ENCODE peak calls at places on chromosome 18, in eight cellular contexts. D, K, Z, I, P, H, W and J are unnamed samples. For H3K9me3, the result is how much of the 10 kb centered on the place peaks cover.

GRCh38 chr18:22283397-22283796 is 114.0 kb downstream of the GATA6 start:
- DNase-seq in Z (no peak), D (no peak), P (no peak), K (no peak), H (no peak), I (no peak), W (no peak), J (peak)

GRCh38 chr18:32461704-32462272 is 8.9 kb downstream of the GAREM1 start:
- DNase-seq in Z (no peak), D (no peak), W (no peak), P (no peak), K (no peak), H (no peak), I (no peak), J (no peak)

GRCh38 chr18:41058351-41059125 is 896.5 kb upstream of the PIK3C3 start:
- DNase-seq in Z (no peak), K (no peak), D (no peak), H (no peak), P (no peak), W (no peak), I (no peak), J (peak)

GRCh38 chr18:43681661-43682060 is 404.4 kb upstream of the SYT4 start:
- DNase-seq in W (no peak), H (no peak), I (no peak), D (no peak), P (no peak), K (no peak), Z (no peak), J (no peak)

GRCh38 chr18:45386256-45386655 is 229.0 kb upstream of the SLC14A2 start:
- DNase-seq in K (no peak), W (no peak), P (no peak), H (no peak), D (no peak), I (no peak), Z (no peak), J (no peak)

GRCh38 chr18:37577051-37577611 is 11.5 kb upstream of the CELF4 start:
- DNase-seq in Z (no peak), K (no peak), H (no peak), W (no peak), D (no peak), P (peak), I (no peak), J (no peak)

GRCh38 chr18:37561986-37562385 is 3.6 kb downstream of the CELF4 start:
- DNase-seq in K (no peak), Z (no peak), H (no peak), W (no peak), P (no peak), D (no peak), I (peak), J (no peak)

GRCh38 chr18:43668866-43669265 is 391.6 kb upstream of the SYT4 start:
- DNase-seq in D (no peak), W (no peak), Z (no peak), I (no peak), K (no peak), H (no peak), P (no peak), J (no peak)

GRCh38 chr18:45556217-45556616 is 59.1 kb upstream of the SLC14A2 start:
- DNase-seq in Z (no peak), I (no peak), H (no peak), D (no peak), P (no peak), K (no peak), W (no peak), J (no peak)

GRCh38 chr18:1014496-1014895 is 109.8 kb downstream of the ADCYAP1 start:
- DNase-seq in W (no peak), K (no peak), D (no peak), H (no peak), Z (no peak), I (no peak), P (no peak), J (no peak)

GRCh38 chr18:41842886-41843285 is 112.1 kb upstream of the PIK3C3 start:
- DNase-seq in H (no peak), I (no peak), W (no peak), Z (no peak), D (no peak), K (no peak), P (no peak), J (no peak)

GRCh38 chr18:26464128-26465011 is 84.0 kb downstream of the KCTD1 start:
- DNase-seq in Z (no peak), I (no peak), K (no peak), D (no peak), W (no peak), H (no peak), P (no peak), J (no peak)

GRCh38 chr18:61608306-61608705 is 275.1 kb downstream of the CDH20 start:
- DNase-seq in I (no peak), K (no peak), Z (no peak), W (no peak), H (no peak), D (no peak), P (no peak), J (no peak)

GRCh38 chr18:13280066-13280795 is 61.7 kb downstream of the LDLRAD4 start:
- DNase-seq in K (no peak), Z (no peak), I (no peak), P (peak), D (no peak), H (no peak), W (no peak), J (peak)

DNA sequence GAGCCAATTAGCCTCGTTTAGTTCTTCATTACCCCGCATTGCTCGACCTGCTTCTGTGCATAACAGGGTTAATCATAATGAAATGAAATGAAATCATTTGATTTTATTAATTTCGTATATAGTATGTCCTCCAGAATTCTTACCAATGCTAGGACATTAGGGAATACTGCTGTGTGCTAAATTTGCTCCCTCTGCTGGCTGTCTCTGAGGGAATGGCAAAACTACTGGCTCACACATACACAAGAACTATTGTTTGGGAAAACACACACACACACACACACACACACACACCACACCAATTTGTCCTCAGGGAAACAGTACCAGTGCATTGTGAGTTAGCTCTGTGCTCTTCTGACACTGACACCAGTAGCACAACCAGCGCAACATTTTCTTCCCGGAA is 273.3 kb upstream of the TCF4 start:
- DNase-seq in P (no peak), I (no peak), D (no peak), H (no peak), W (no peak), K (no peak), Z (no peak), J (peak)
- TF ChIP-seq CTCF in P (peak), I (no peak), D (peak), H (peak), W (no peak), K (peak), Z (peak), J (peak)

GRCh38 chr18:79933765-79934164 is 17.7 kb downstream of the SLC66A2 start:
- DNase-seq in I (peak), D (peak), H (no peak), Z (no peak), K (no peak), W (peak), P (peak), J (peak)
- H3K9me3 ChIP-seq in I (half or more), D (half or more), H (under half), Z (under half), K (under half), W (under half), P (under half), J (under half)

GRCh38 chr18:49487711-49488310 is 777 bp upstream of the C18orf32 start:
- DNase-seq in D (no peak), Z (no peak), K (no peak), W (peak), H (no peak), P (no peak), I (no peak), J (no peak)

GRCh38 chr18:49483198-49483597 is 3.8 kb downstream of the C18orf32 start:
- DNase-seq in W (no peak), K (no peak), H (no peak), P (no peak), Z (no peak), I (no peak), D (no peak), J (no peak)

GRCh38 chr18:49486617-49486958 is 446 bp downstream of the C18orf32 start:
- DNase-seq in H (peak), D (no peak), I (no peak), Z (no peak), W (no peak), K (no peak), P (no peak), J (no peak)

GRCh38 chr18:49490246-49490762 is 3.3 kb upstream of the C18orf32 start:
- DNase-seq in H (no peak), Z (no peak), D (no peak), P (no peak), K (no peak), I (no peak), W (no peak), J (peak)

GRCh38 chr18:49486959-49487710 is at the start of gene C18orf32:
- DNase-seq in K (peak), Z (peak), W (peak), H (peak), I (peak), P (peak), D (peak), J (peak)
- TF ChIP-seq CTCF in K (no peak), Z (no peak), W (no peak), H (no peak), I (no peak), P (no peak), D (no peak), J (no peak)

GRCh38 chr18:73218293-73218692 is 350.5 kb upstream of the NETO1 start:
- DNase-seq in K (no peak), Z (no peak), I (no peak), P (no peak), D (no peak), H (no peak), W (no peak), J (no peak)
- H3K9me3 ChIP-seq in K (under half), Z (under half), I (under half), P (under half), D (under half), H (under half), W (under half), J (under half)

GRCh38 chr18:78731423-78732032 is 248.1 kb upstream of the SALL3 start:
- DNase-seq in W (no peak), H (no peak), P (no peak), Z (no peak), D (peak), K (no peak), I (peak), J (no peak)
- TF ChIP-seq CTCF in W (no peak), H (no peak), P (no peak), Z (no peak), D (no peak), K (no peak), I (no peak), J (no peak)

DNA sequence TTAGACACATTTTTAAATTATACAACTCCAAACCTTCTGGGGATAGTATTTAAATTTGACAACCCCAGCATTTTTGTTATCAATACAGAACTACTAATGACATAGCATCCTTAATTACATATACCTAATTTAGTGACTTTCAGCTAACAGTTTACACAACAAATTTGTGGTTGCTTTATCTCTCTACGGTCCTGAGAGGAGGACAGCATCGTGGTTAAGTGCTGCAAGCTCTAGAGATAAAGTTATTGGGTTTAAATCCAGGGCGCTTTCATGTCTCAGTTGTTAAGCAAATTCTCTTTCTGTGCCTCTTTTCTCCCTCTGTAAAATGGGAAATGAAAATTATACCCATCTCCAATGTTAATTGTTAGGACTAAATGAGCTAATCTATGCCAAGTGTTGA is 129.3 kb downstream of the METTL4 start:
- DNase-seq in Z (no peak), H (no peak), P (no peak), I (no peak), W (no peak), D (no peak), K (no peak), J (no peak)
- H3K9me3 ChIP-seq in Z (under half), H (under half), P (under half), I (under half), W (under half), D (under half), K (under half), J (under half)